ENCODE peak calls at places on chromosome 20, in nine cellular contexts. One of them, this sample, is unnamed.

GRCh38 chr20:63507083-63507743 is 8.3 kb upstream of the EEF1A2 start:
- DNase-seq in ACHN: no peak
- DNase-seq in psoas muscle: peak
- DNase-seq in CD8-positive, alpha-beta T cell: no peak
- DNase-seq in stimulated activated CD8-positive, alpha-beta memory T cell treated with anti-CD3 and anti-CD28 coated beads, Interleukin-4, amount 100 ng/mL, for 24 hours: no peak
- DNase-seq in OCI-M1: no peak
- DNase-seq in NCI-H510A: no peak
- DNase-seq in brain microvascular endothelial cell: no peak
- DNase-seq in activated CD4-positive, alpha-beta T cell treated with anti-CD3 and anti-CD28 coated beads, Interleukin-2, amount 50 U/mL, for 1 hour: no peak
- DNase-seq in this sample: no peak

GRCh38 chr20:24437322-24438090 is 31.9 kb upstream of the SYNDIG1 start:
- DNase-seq in ACHN: no peak
- DNase-seq in psoas muscle: no peak
- DNase-seq in CD8-positive, alpha-beta T cell: no peak
- DNase-seq in stimulated activated CD8-positive, alpha-beta memory T cell treated with anti-CD3 and anti-CD28 coated beads, Interleukin-4, amount 100 ng/mL, for 24 hours: no peak
- DNase-seq in OCI-M1: no peak
- DNase-seq in NCI-H510A: no peak
- DNase-seq in brain microvascular endothelial cell: no peak
- DNase-seq in activated CD4-positive, alpha-beta T cell treated with anti-CD3 and anti-CD28 coated beads, Interleukin-2, amount 50 U/mL, for 1 hour: no peak
- DNase-seq in this sample: no peak

GRCh38 chr20:39631557-39631956 is 669.4 kb downstream of the DHX35 start:
- DNase-seq in ACHN: no peak
- DNase-seq in psoas muscle: no peak
- DNase-seq in CD8-positive, alpha-beta T cell: no peak
- DNase-seq in stimulated activated CD8-positive, alpha-beta memory T cell treated with anti-CD3 and anti-CD28 coated beads, Interleukin-4, amount 100 ng/mL, for 24 hours: no peak
- DNase-seq in OCI-M1: no peak
- DNase-seq in NCI-H510A: no peak
- DNase-seq in brain microvascular endothelial cell: peak
- DNase-seq in activated CD4-positive, alpha-beta T cell treated with anti-CD3 and anti-CD28 coated beads, Interleukin-2, amount 50 U/mL, for 1 hour: no peak
- DNase-seq in this sample: peak

GRCh38 chr20:48928832-48929725 is 7.6 kb downstream of the ARFGEF2 start:
- DNase-seq in ACHN: no peak
- DNase-seq in psoas muscle: no peak
- DNase-seq in CD8-positive, alpha-beta T cell: no peak
- DNase-seq in stimulated activated CD8-positive, alpha-beta memory T cell treated with anti-CD3 and anti-CD28 coated beads, Interleukin-4, amount 100 ng/mL, for 24 hours: no peak
- DNase-seq in OCI-M1: no peak
- DNase-seq in NCI-H510A: no peak
- DNase-seq in brain microvascular endothelial cell: no peak
- DNase-seq in activated CD4-positive, alpha-beta T cell treated with anti-CD3 and anti-CD28 coated beads, Interleukin-2, amount 50 U/mL, for 1 hour: no peak
- DNase-seq in this sample: no peak

GRCh38 chr20:49386848-49387605 is 95.4 kb downstream of the KCNB1 start:
- DNase-seq in ACHN: no peak
- DNase-seq in psoas muscle: no peak
- DNase-seq in CD8-positive, alpha-beta T cell: no peak
- DNase-seq in stimulated activated CD8-positive, alpha-beta memory T cell treated with anti-CD3 and anti-CD28 coated beads, Interleukin-4, amount 100 ng/mL, for 24 hours: no peak
- DNase-seq in OCI-M1: no peak
- DNase-seq in NCI-H510A: peak
- DNase-seq in brain microvascular endothelial cell: no peak
- DNase-seq in activated CD4-positive, alpha-beta T cell treated with anti-CD3 and anti-CD28 coated beads, Interleukin-2, amount 50 U/mL, for 1 hour: no peak
- DNase-seq in this sample: no peak

GRCh38 chr20:39269031-39269461 is 306.9 kb downstream of the DHX35 start:
- DNase-seq in ACHN: peak
- DNase-seq in psoas muscle: peak
- DNase-seq in CD8-positive, alpha-beta T cell: peak
- DNase-seq in stimulated activated CD8-positive, alpha-beta memory T cell treated with anti-CD3 and anti-CD28 coated beads, Interleukin-4, amount 100 ng/mL, for 24 hours: peak
- DNase-seq in OCI-M1: peak
- DNase-seq in NCI-H510A: no peak
- DNase-seq in brain microvascular endothelial cell: peak
- DNase-seq in activated CD4-positive, alpha-beta T cell treated with anti-CD3 and anti-CD28 coated beads, Interleukin-2, amount 50 U/mL, for 1 hour: peak
- DNase-seq in this sample: no peak

GRCh38 chr20:31705191-31705590 is 17.5 kb downstream of the BCL2L1 start:
- DNase-seq in ACHN: no peak
- DNase-seq in psoas muscle: no peak
- DNase-seq in CD8-positive, alpha-beta T cell: no peak
- DNase-seq in stimulated activated CD8-positive, alpha-beta memory T cell treated with anti-CD3 and anti-CD28 coated beads, Interleukin-4, amount 100 ng/mL, for 24 hours: no peak
- DNase-seq in OCI-M1: no peak
- DNase-seq in NCI-H510A: no peak
- DNase-seq in brain microvascular endothelial cell: no peak
- DNase-seq in activated CD4-positive, alpha-beta T cell treated with anti-CD3 and anti-CD28 coated beads, Interleukin-2, amount 50 U/mL, for 1 hour: no peak
- DNase-seq in this sample: no peak

GRCh38 chr20:1183153-1183552 is 1.6 kb downstream of the TMEM74B start:
- DNase-seq in ACHN: no peak
- DNase-seq in psoas muscle: no peak
- DNase-seq in CD8-positive, alpha-beta T cell: no peak
- DNase-seq in stimulated activated CD8-positive, alpha-beta memory T cell treated with anti-CD3 and anti-CD28 coated beads, Interleukin-4, amount 100 ng/mL, for 24 hours: no peak
- DNase-seq in OCI-M1: no peak
- DNase-seq in NCI-H510A: no peak
- DNase-seq in brain microvascular endothelial cell: no peak
- DNase-seq in activated CD4-positive, alpha-beta T cell treated with anti-CD3 and anti-CD28 coated beads, Interleukin-2, amount 50 U/mL, for 1 hour: no peak
- DNase-seq in this sample: no peak

GRCh38 chr20:1491281-1491840 is at the start of gene SIRPB2:
- DNase-seq in ACHN: no peak
- DNase-seq in psoas muscle: no peak
- DNase-seq in CD8-positive, alpha-beta T cell: no peak
- DNase-seq in stimulated activated CD8-positive, alpha-beta memory T cell treated with anti-CD3 and anti-CD28 coated beads, Interleukin-4, amount 100 ng/mL, for 24 hours: no peak
- DNase-seq in OCI-M1: peak
- DNase-seq in NCI-H510A: no peak
- DNase-seq in brain microvascular endothelial cell: no peak
- DNase-seq in activated CD4-positive, alpha-beta T cell treated with anti-CD3 and anti-CD28 coated beads, Interleukin-2, amount 50 U/mL, for 1 hour: no peak
- DNase-seq in this sample: no peak

GRCh38 chr20:3705970-3706739 is 6.2 kb downstream of the SIGLEC1 start:
- DNase-seq in ACHN: no peak
- DNase-seq in psoas muscle: peak
- DNase-seq in CD8-positive, alpha-beta T cell: no peak
- DNase-seq in stimulated activated CD8-positive, alpha-beta memory T cell treated with anti-CD3 and anti-CD28 coated beads, Interleukin-4, amount 100 ng/mL, for 24 hours: no peak
- DNase-seq in OCI-M1: no peak
- DNase-seq in NCI-H510A: no peak
- DNase-seq in brain microvascular endothelial cell: no peak
- DNase-seq in activated CD4-positive, alpha-beta T cell treated with anti-CD3 and anti-CD28 coated beads, Interleukin-2, amount 50 U/mL, for 1 hour: no peak
- DNase-seq in this sample: no peak

GRCh38 chr20:24131684-24132083 is 143.1 kb upstream of the GGTLC1 start:
- DNase-seq in ACHN: no peak
- DNase-seq in psoas muscle: no peak
- DNase-seq in CD8-positive, alpha-beta T cell: no peak
- DNase-seq in stimulated activated CD8-positive, alpha-beta memory T cell treated with anti-CD3 and anti-CD28 coated beads, Interleukin-4, amount 100 ng/mL, for 24 hours: no peak
- DNase-seq in OCI-M1: no peak
- DNase-seq in NCI-H510A: no peak
- DNase-seq in brain microvascular endothelial cell: no peak
- DNase-seq in activated CD4-positive, alpha-beta T cell treated with anti-CD3 and anti-CD28 coated beads, Interleukin-2, amount 50 U/mL, for 1 hour: no peak
- DNase-seq in this sample: no peak

GRCh38 chr20:19903168-19903676 is 113.9 kb upstream of the NAA20 start:
- DNase-seq in ACHN: no peak
- DNase-seq in psoas muscle: no peak
- DNase-seq in CD8-positive, alpha-beta T cell: no peak
- DNase-seq in stimulated activated CD8-positive, alpha-beta memory T cell treated with anti-CD3 and anti-CD28 coated beads, Interleukin-4, amount 100 ng/mL, for 24 hours: no peak
- DNase-seq in OCI-M1: peak
- DNase-seq in NCI-H510A: no peak
- DNase-seq in brain microvascular endothelial cell: peak
- DNase-seq in activated CD4-positive, alpha-beta T cell treated with anti-CD3 and anti-CD28 coated beads, Interleukin-2, amount 50 U/mL, for 1 hour: no peak
- DNase-seq in this sample: no peak

GRCh38 chr20:46978871-46979536 is 84.4 kb downstream of the EYA2 start:
- DNase-seq in ACHN: no peak
- DNase-seq in psoas muscle: no peak
- DNase-seq in CD8-positive, alpha-beta T cell: no peak
- DNase-seq in stimulated activated CD8-positive, alpha-beta memory T cell treated with anti-CD3 and anti-CD28 coated beads, Interleukin-4, amount 100 ng/mL, for 24 hours: no peak
- DNase-seq in OCI-M1: no peak
- DNase-seq in NCI-H510A: no peak
- DNase-seq in brain microvascular endothelial cell: no peak
- DNase-seq in activated CD4-positive, alpha-beta T cell treated with anti-CD3 and anti-CD28 coated beads, Interleukin-2, amount 50 U/mL, for 1 hour: no peak
- DNase-seq in this sample: no peak

GRCh38 chr20:36499723-36500501 is 41.4 kb upstream of the MYL9 start:
- DNase-seq in ACHN: no peak
- DNase-seq in psoas muscle: no peak
- DNase-seq in CD8-positive, alpha-beta T cell: no peak
- DNase-seq in stimulated activated CD8-positive, alpha-beta memory T cell treated with anti-CD3 and anti-CD28 coated beads, Interleukin-4, amount 100 ng/mL, for 24 hours: no peak
- DNase-seq in OCI-M1: no peak
- DNase-seq in NCI-H510A: no peak
- DNase-seq in brain microvascular endothelial cell: peak
- DNase-seq in activated CD4-positive, alpha-beta T cell treated with anti-CD3 and anti-CD28 coated beads, Interleukin-2, amount 50 U/mL, for 1 hour: no peak
- DNase-seq in this sample: no peak

GRCh38 chr20:50533061-50533460 is 22.9 kb downstream of the PTPN1 start:
- DNase-seq in ACHN: no peak
- DNase-seq in psoas muscle: no peak
- DNase-seq in CD8-positive, alpha-beta T cell: no peak
- DNase-seq in stimulated activated CD8-positive, alpha-beta memory T cell treated with anti-CD3 and anti-CD28 coated beads, Interleukin-4, amount 100 ng/mL, for 24 hours: no peak
- DNase-seq in OCI-M1: no peak
- DNase-seq in NCI-H510A: no peak
- DNase-seq in brain microvascular endothelial cell: no peak
- DNase-seq in activated CD4-positive, alpha-beta T cell treated with anti-CD3 and anti-CD28 coated beads, Interleukin-2, amount 50 U/mL, for 1 hour: no peak
- DNase-seq in this sample: no peak

GRCh38 chr20:8523684-8524083 is 391.6 kb downstream of the PLCB1 start:
- DNase-seq in ACHN: no peak
- DNase-seq in psoas muscle: no peak
- DNase-seq in CD8-positive, alpha-beta T cell: no peak
- DNase-seq in stimulated activated CD8-positive, alpha-beta memory T cell treated with anti-CD3 and anti-CD28 coated beads, Interleukin-4, amount 100 ng/mL, for 24 hours: no peak
- DNase-seq in OCI-M1: no peak
- DNase-seq in NCI-H510A: no peak
- DNase-seq in brain microvascular endothelial cell: no peak
- DNase-seq in activated CD4-positive, alpha-beta T cell treated with anti-CD3 and anti-CD28 coated beads, Interleukin-2, amount 50 U/mL, for 1 hour: no peak
- DNase-seq in this sample: no peak

GRCh38 chr20:50610212-50610718 is 81.1 kb downstream of the RIPOR3 start:
- DNase-seq in ACHN: peak
- DNase-seq in psoas muscle: no peak
- DNase-seq in CD8-positive, alpha-beta T cell: no peak
- DNase-seq in stimulated activated CD8-positive, alpha-beta memory T cell treated with anti-CD3 and anti-CD28 coated beads, Interleukin-4, amount 100 ng/mL, for 24 hours: no peak
- DNase-seq in OCI-M1: peak
- DNase-seq in NCI-H510A: no peak
- DNase-seq in brain microvascular endothelial cell: no peak
- DNase-seq in activated CD4-positive, alpha-beta T cell treated with anti-CD3 and anti-CD28 coated beads, Interleukin-2, amount 50 U/mL, for 1 hour: no peak
- DNase-seq in this sample: no peak

GRCh38 chr20:58982406-58983114 is 1.5 kb downstream of the NELFCD start:
- DNase-seq in ACHN: no peak
- DNase-seq in psoas muscle: no peak
- DNase-seq in CD8-positive, alpha-beta T cell: no peak
- DNase-seq in stimulated activated CD8-positive, alpha-beta memory T cell treated with anti-CD3 and anti-CD28 coated beads, Interleukin-4, amount 100 ng/mL, for 24 hours: no peak
- DNase-seq in OCI-M1: no peak
- DNase-seq in NCI-H510A: no peak
- DNase-seq in brain microvascular endothelial cell: no peak
- DNase-seq in activated CD4-positive, alpha-beta T cell treated with anti-CD3 and anti-CD28 coated beads, Interleukin-2, amount 50 U/mL, for 1 hour: no peak
- DNase-seq in this sample: no peak

GRCh38 chr20:63126876-63127699 is 88.8 kb downstream of the YTHDF1 start:
- DNase-seq in ACHN: no peak
- DNase-seq in psoas muscle: peak
- DNase-seq in CD8-positive, alpha-beta T cell: no peak
- DNase-seq in stimulated activated CD8-positive, alpha-beta memory T cell treated with anti-CD3 and anti-CD28 coated beads, Interleukin-4, amount 100 ng/mL, for 24 hours: no peak
- DNase-seq in OCI-M1: no peak
- DNase-seq in NCI-H510A: no peak
- DNase-seq in brain microvascular endothelial cell: no peak
- DNase-seq in activated CD4-positive, alpha-beta T cell treated with anti-CD3 and anti-CD28 coated beads, Interleukin-2, amount 50 U/mL, for 1 hour: no peak
- DNase-seq in this sample: no peak

GRCh38 chr20:1101533-1101932 is 16.9 kb upstream of the PSMF1 start:
- DNase-seq in ACHN: no peak
- DNase-seq in psoas muscle: no peak
- DNase-seq in CD8-positive, alpha-beta T cell: no peak
- DNase-seq in stimulated activated CD8-positive, alpha-beta memory T cell treated with anti-CD3 and anti-CD28 coated beads, Interleukin-4, amount 100 ng/mL, for 24 hours: no peak
- DNase-seq in OCI-M1: no peak
- DNase-seq in NCI-H510A: no peak
- DNase-seq in brain microvascular endothelial cell: no peak
- DNase-seq in activated CD4-positive, alpha-beta T cell treated with anti-CD3 and anti-CD28 coated beads, Interleukin-2, amount 50 U/mL, for 1 hour: no peak
- DNase-seq in this sample: no peak

GRCh38 chr20:6746901-6747609 is 20.4 kb upstream of the BMP2 start:
- DNase-seq in ACHN: peak
- DNase-seq in psoas muscle: no peak
- DNase-seq in CD8-positive, alpha-beta T cell: no peak
- DNase-seq in stimulated activated CD8-positive, alpha-beta memory T cell treated with anti-CD3 and anti-CD28 coated beads, Interleukin-4, amount 100 ng/mL, for 24 hours: no peak
- DNase-seq in OCI-M1: peak
- DNase-seq in NCI-H510A: no peak
- DNase-seq in brain microvascular endothelial cell: peak
- DNase-seq in activated CD4-positive, alpha-beta T cell treated with anti-CD3 and anti-CD28 coated beads, Interleukin-2, amount 50 U/mL, for 1 hour: no peak
- DNase-seq in this sample: peak

GRCh38 chr20:40945754-40946451 is 82.7 kb upstream of the TOP1 start:
- DNase-seq in ACHN: peak
- DNase-seq in psoas muscle: peak
- DNase-seq in CD8-positive, alpha-beta T cell: no peak
- DNase-seq in stimulated activated CD8-positive, alpha-beta memory T cell treated with anti-CD3 and anti-CD28 coated beads, Interleukin-4, amount 100 ng/mL, for 24 hours: no peak
- DNase-seq in OCI-M1: peak
- DNase-seq in NCI-H510A: no peak
- DNase-seq in brain microvascular endothelial cell: peak
- DNase-seq in activated CD4-positive, alpha-beta T cell treated with anti-CD3 and anti-CD28 coated beads, Interleukin-2, amount 50 U/mL, for 1 hour: no peak
- DNase-seq in this sample: no peak

GRCh38 chr20:47493175-47493953 is 8.3 kb upstream of the NCOA3 start:
- DNase-seq in ACHN: peak
- DNase-seq in psoas muscle: peak
- DNase-seq in CD8-positive, alpha-beta T cell: peak
- DNase-seq in stimulated activated CD8-positive, alpha-beta memory T cell treated with anti-CD3 and anti-CD28 coated beads, Interleukin-4, amount 100 ng/mL, for 24 hours: peak
- DNase-seq in OCI-M1: peak
- DNase-seq in NCI-H510A: peak
- DNase-seq in brain microvascular endothelial cell: peak
- DNase-seq in activated CD4-positive, alpha-beta T cell treated with anti-CD3 and anti-CD28 coated beads, Interleukin-2, amount 50 U/mL, for 1 hour: peak
- DNase-seq in this sample: peak

GRCh38 chr20:64105846-64106434 is 1.4 kb downstream of the NPBWR2 start:
- DNase-seq in ACHN: no peak
- DNase-seq in psoas muscle: peak
- DNase-seq in CD8-positive, alpha-beta T cell: no peak
- DNase-seq in stimulated activated CD8-positive, alpha-beta memory T cell treated with anti-CD3 and anti-CD28 coated beads, Interleukin-4, amount 100 ng/mL, for 24 hours: no peak
- DNase-seq in OCI-M1: no peak
- DNase-seq in NCI-H510A: no peak
- DNase-seq in brain microvascular endothelial cell: no peak
- DNase-seq in activated CD4-positive, alpha-beta T cell treated with anti-CD3 and anti-CD28 coated beads, Interleukin-2, amount 50 U/mL, for 1 hour: no peak
- DNase-seq in this sample: no peak

GRCh38 chr20:2585811-2586210 is 49.4 kb downstream of the TMC2 start:
- DNase-seq in ACHN: peak
- DNase-seq in psoas muscle: no peak
- DNase-seq in CD8-positive, alpha-beta T cell: no peak
- DNase-seq in stimulated activated CD8-positive, alpha-beta memory T cell treated with anti-CD3 and anti-CD28 coated beads, Interleukin-4, amount 100 ng/mL, for 24 hours: no peak
- DNase-seq in OCI-M1: no peak
- DNase-seq in NCI-H510A: no peak
- DNase-seq in brain microvascular endothelial cell: peak
- DNase-seq in activated CD4-positive, alpha-beta T cell treated with anti-CD3 and anti-CD28 coated beads, Interleukin-2, amount 50 U/mL, for 1 hour: no peak
- DNase-seq in this sample: peak

GRCh38 chr20:46021361-46022359 is 7.4 kb upstream of the SLC12A5 start:
- DNase-seq in ACHN: peak
- DNase-seq in psoas muscle: peak
- DNase-seq in CD8-positive, alpha-beta T cell: peak
- DNase-seq in stimulated activated CD8-positive, alpha-beta memory T cell treated with anti-CD3 and anti-CD28 coated beads, Interleukin-4, amount 100 ng/mL, for 24 hours: no peak
- DNase-seq in OCI-M1: peak
- DNase-seq in NCI-H510A: peak
- DNase-seq in brain microvascular endothelial cell: no peak
- DNase-seq in activated CD4-positive, alpha-beta T cell treated with anti-CD3 and anti-CD28 coated beads, Interleukin-2, amount 50 U/mL, for 1 hour: peak
- DNase-seq in this sample: no peak

GRCh38 chr20:38109025-38109541 is 56.0 kb downstream of the TGM2 start:
- DNase-seq in ACHN: no peak
- DNase-seq in psoas muscle: peak
- DNase-seq in CD8-positive, alpha-beta T cell: no peak
- DNase-seq in stimulated activated CD8-positive, alpha-beta memory T cell treated with anti-CD3 and anti-CD28 coated beads, Interleukin-4, amount 100 ng/mL, for 24 hours: no peak
- DNase-seq in OCI-M1: no peak
- DNase-seq in NCI-H510A: no peak
- DNase-seq in brain microvascular endothelial cell: no peak
- DNase-seq in activated CD4-positive, alpha-beta T cell treated with anti-CD3 and anti-CD28 coated beads, Interleukin-2, amount 50 U/mL, for 1 hour: no peak
- DNase-seq in this sample: no peak

GRCh38 chr20:23049933-23050838 is 714 bp upstream of the THBD start:
- DNase-seq in ACHN: peak
- DNase-seq in psoas muscle: peak
- DNase-seq in CD8-positive, alpha-beta T cell: no peak
- DNase-seq in stimulated activated CD8-positive, alpha-beta memory T cell treated with anti-CD3 and anti-CD28 coated beads, Interleukin-4, amount 100 ng/mL, for 24 hours: no peak
- DNase-seq in OCI-M1: no peak
- DNase-seq in NCI-H510A: no peak
- DNase-seq in brain microvascular endothelial cell: peak
- DNase-seq in activated CD4-positive, alpha-beta T cell treated with anti-CD3 and anti-CD28 coated beads, Interleukin-2, amount 50 U/mL, for 1 hour: no peak
- DNase-seq in this sample: no peak

GRCh38 chr20:32973077-32973717 is 31.0 kb downstream of the SUN5 start:
- DNase-seq in ACHN: no peak
- DNase-seq in psoas muscle: no peak
- DNase-seq in CD8-positive, alpha-beta T cell: no peak
- DNase-seq in stimulated activated CD8-positive, alpha-beta memory T cell treated with anti-CD3 and anti-CD28 coated beads, Interleukin-4, amount 100 ng/mL, for 24 hours: no peak
- DNase-seq in OCI-M1: no peak
- DNase-seq in NCI-H510A: no peak
- DNase-seq in brain microvascular endothelial cell: no peak
- DNase-seq in activated CD4-positive, alpha-beta T cell treated with anti-CD3 and anti-CD28 coated beads, Interleukin-2, amount 50 U/mL, for 1 hour: no peak
- DNase-seq in this sample: no peak

GRCh38 chr20:54662064-54662463 is 186.7 kb downstream of the DOK5 start:
- DNase-seq in ACHN: no peak
- DNase-seq in psoas muscle: no peak
- DNase-seq in CD8-positive, alpha-beta T cell: no peak
- DNase-seq in stimulated activated CD8-positive, alpha-beta memory T cell treated with anti-CD3 and anti-CD28 coated beads, Interleukin-4, amount 100 ng/mL, for 24 hours: no peak
- DNase-seq in OCI-M1: no peak
- DNase-seq in NCI-H510A: no peak
- DNase-seq in brain microvascular endothelial cell: no peak
- DNase-seq in activated CD4-positive, alpha-beta T cell treated with anti-CD3 and anti-CD28 coated beads, Interleukin-2, amount 50 U/mL, for 1 hour: no peak
- DNase-seq in this sample: no peak

GRCh38 chr20:21027569-21027968 is 78.6 kb downstream of the LINC00237 start:
- DNase-seq in ACHN: peak
- DNase-seq in psoas muscle: no peak
- DNase-seq in CD8-positive, alpha-beta T cell: no peak
- DNase-seq in stimulated activated CD8-positive, alpha-beta memory T cell treated with anti-CD3 and anti-CD28 coated beads, Interleukin-4, amount 100 ng/mL, for 24 hours: no peak
- DNase-seq in OCI-M1: peak
- DNase-seq in NCI-H510A: no peak
- DNase-seq in brain microvascular endothelial cell: no peak
- DNase-seq in activated CD4-positive, alpha-beta T cell treated with anti-CD3 and anti-CD28 coated beads, Interleukin-2, amount 50 U/mL, for 1 hour: no peak
- DNase-seq in this sample: no peak